ENCODE peak calls at places on chromosomes 16 and 17, in seven cellular contexts. T is CD8-positive, alpha-beta T cell; N is caudate nucleus; V is T-helper 9 cell; H is NCI-H2081; C is T-helper 2 cell; D is KBM-7. F is an unnamed sample.

GRCh38 chr16:88743693-88744519 is 37.6 kb downstream of the CTU2 start:
- DNase-seq in T (peak), N (peak), V (peak), H (peak), C (peak), D (peak), F (peak)

GRCh38 chr17:19248149-19248922 is 11.2 kb downstream of the EPN2 start:
- DNase-seq in T (no peak), N (no peak), V (no peak), H (no peak), C (no peak), D (no peak), F (no peak)

GRCh38 chr16:83481589-83481988 is 326.2 kb upstream of the HSBP1 start:
- DNase-seq in T (no peak), N (no peak), V (no peak), H (no peak), C (no peak), D (no peak), F (no peak)

GRCh38 chr17:13154403-13154802 is 136.6 kb upstream of the ELAC2 start:
- DNase-seq in T (no peak), N (no peak), V (no peak), H (no peak), C (no peak), D (no peak), F (no peak)

GRCh38 chr17:16551878-16552636 is 16.9 kb downstream of the ZNF287 start:
- DNase-seq in T (no peak), N (no peak), V (no peak), H (no peak), C (no peak), D (peak), F (no peak)

GRCh38 chr16:89921699-89922476 is 1.3 kb upstream of the TUBB3 start:
- DNase-seq in T (no peak), N (no peak), V (no peak), H (peak), C (no peak), D (peak), F (no peak)

GRCh38 chr17:75020331-75021110 is 8.1 kb downstream of the MRPL58 start:
- DNase-seq in T (no peak), N (no peak), V (no peak), H (no peak), C (no peak), D (no peak), F (no peak)

GRCh38 chr17:78484300-78485159 is 92.7 kb downstream of the DNAH17 start:
- DNase-seq in T (peak), N (no peak), V (peak), H (no peak), C (peak), D (peak), F (peak)

GRCh38 chr16:88772871-88773811 is 11.9 kb downstream of the PIEZO1 start:
- DNase-seq in T (no peak), N (no peak), V (no peak), H (no peak), C (no peak), D (no peak), F (no peak)

F was measured in T follicular helper cell.